ENCODE peak calls at places on chromosome X, in five cellular contexts. E is neural progenitor cell, F is hypothalamus, T is GM03348, R is AG04449. K is an unnamed sample.

GRCh38 chrX:101265869-101266428 is 25.2 kb downstream of the TAF7L start:
- DNase-seq in E (no peak), F (no peak), T (peak), R (peak), K (no peak)

GRCh38 chrX:152915541-152916241 is 17.8 kb downstream of the ZNF185 start:
- DNase-seq in E (peak), F (no peak), T (peak), R (peak), K (peak)

GRCh38 chrX:115459883-115460564 is 101.0 kb upstream of the PLS3 start:
- DNase-seq in E (no peak), F (no peak), T (peak), R (no peak), K (no peak)

GRCh38 chrX:84415155-84415554 is 87.1 kb downstream of the HDX start:
- DNase-seq in E (no peak), F (no peak), T (no peak), R (no peak), K (no peak)

GRCh38 chrX:2500091-2500680 is 590 bp downstream of the DHRSX start:
- DNase-seq in E (peak), F (no peak), T (peak), R (no peak), K (peak)

GRCh38 chrX:40010550-40011364 is 87.0 kb downstream of the BCOR start:
- DNase-seq in E (peak), F (no peak), T (no peak), R (no peak), K (no peak)

GRCh38 chrX:72094894-72095293 is 36.8 kb downstream of the RTL5 start:
- DNase-seq in E (peak), F (no peak), T (no peak), R (no peak), K (peak)

GRCh38 chrX:65926095-65927019 is 113.5 kb downstream of the VSIG4 start:
- DNase-seq in E (no peak), F (no peak), T (no peak), R (no peak), K (peak)

GRCh38 chrX:24259544-24260240 is 54.2 kb downstream of the SUPT20HL2 start:
- DNase-seq in E (peak), F (no peak), T (peak), R (no peak), K (peak)

GRCh38 chrX:40201486-40201885 is 103.7 kb upstream of the BCOR start:
- DNase-seq in E (peak), F (no peak), T (no peak), R (no peak), K (peak)

GRCh38 chrX:1451251-1451675 is 1.4 kb downstream of the ASMTL start:
- DNase-seq in E (no peak), F (no peak), T (no peak), R (no peak), K (no peak)

GRCh38 chrX:100926453-100926852 is 2.3 kb downstream of the XKRX start:
- DNase-seq in E (no peak), F (no peak), T (no peak), R (no peak), K (no peak)

GRCh38 chrX:21375795-21376069 is 1.5 kb downstream of the CNKSR2 start:
- DNase-seq in E (peak), F (no peak), T (no peak), R (no peak), K (no peak)

GRCh38 chrX:41922125-41922521 is 1.2 kb downstream of the CASK start:
- DNase-seq in E (peak), F (no peak), T (peak), R (no peak), K (peak)

GRCh38 chrX:94045724-94046123 is 371.7 kb downstream of the FAM133A start:
- DNase-seq in E (no peak), F (no peak), T (no peak), R (no peak), K (no peak)

GRCh38 chrX:40581333-40581910 is 652 bp downstream of the ATP6AP2 start:
- DNase-seq in E (no peak), F (no peak), T (peak), R (no peak), K (peak)

GRCh38 chrX:136812286-136812685 is 31.6 kb upstream of the ARHGEF6 start:
- DNase-seq in E (no peak), F (no peak), T (peak), R (peak), K (no peak)

GRCh38 chrX:49106930-49107329 is 16.6 kb downstream of the GPKOW start:
- DNase-seq in E (peak), F (no peak), T (peak), R (peak), K (peak)

GRCh38 chrX:155070663-155070974 is 317 bp downstream of the CMC4 start:
- DNase-seq in E (no peak), F (no peak), T (peak), R (no peak), K (no peak)

GRCh38 chrX:130631011-130631410 is 229.2 kb downstream of the RBMX2 start:
- DNase-seq in E (no peak), F (no peak), T (no peak), R (no peak), K (no peak)

GRCh38 chrX:131650637-131651410 is 107.0 kb downstream of the OR13H1 start:
- DNase-seq in E (no peak), F (no peak), T (no peak), R (no peak), K (no peak)

GRCh38 chrX:12080265-12080664 is 58.0 kb upstream of the FRMPD4 start:
- DNase-seq in E (peak), F (no peak), T (peak), R (peak), K (peak)

GRCh38 chrX:78129714-78130113 is 9.7 kb downstream of the TAF9B start:
- DNase-seq in E (no peak), F (no peak), T (no peak), R (no peak), K (no peak)

GRCh38 chrX:21400408-21401121 is 26.3 kb downstream of the CNKSR2 start:
- DNase-seq in E (no peak), F (no peak), T (no peak), R (no peak), K (no peak)

GRCh38 chrX:70426286-70427278 is 3.5 kb downstream of the GDPD2 start:
- DNase-seq in E (no peak), F (no peak), T (no peak), R (no peak), K (no peak)

GRCh38 chrX:115350696-115351408 is 61.3 kb downstream of the LUZP4 start:
- DNase-seq in E (no peak), F (no peak), T (peak), R (no peak), K (no peak)

GRCh38 chrX:39859991-39860861 is 237.5 kb downstream of the BCOR start:
- DNase-seq in E (peak), F (no peak), T (peak), R (no peak), K (peak)

GRCh38 chrX:101057095-101057714 is 5.3 kb upstream of the TRMT2B start:
- DNase-seq in E (no peak), F (no peak), T (peak), R (peak), K (peak)

GRCh38 chrX:143669395-143669794 is 33.5 kb upstream of the SLITRK4 start:
- DNase-seq in E (peak), F (no peak), T (peak), R (no peak), K (peak)

GRCh38 chrX:103687073-103687695 is 685 bp upstream of the MORF4L2 start:
- DNase-seq in E (peak), F (peak), T (peak), R (peak), K (peak)

GRCh38 chrX:8319359-8319758 is 145.3 kb upstream of the VCX3B start:
- DNase-seq in E (no peak), F (no peak), T (no peak), R (no peak), K (no peak)

GRCh38 chrX:69117876-69118526 is 47.3 kb downstream of the PJA1 start:
- DNase-seq in E (no peak), F (no peak), T (no peak), R (no peak), K (no peak)

GRCh38 chrX:104324461-104324860 is 69.7 kb upstream of the ESX1 start:
- DNase-seq in E (no peak), F (no peak), T (no peak), R (no peak), K (no peak)

GRCh38 chrX:131729295-131729694 is 185.4 kb downstream of the OR13H1 start:
- DNase-seq in E (no peak), F (no peak), T (no peak), R (no peak), K (no peak)

GRCh38 chrX:23782863-23783568 is at the start of gene SAT1:
- DNase-seq in E (peak), F (peak), T (peak), R (peak), K (peak)

GRCh38 chrX:14675500-14675899 is 146.2 kb downstream of the GLRA2 start:
- DNase-seq in E (no peak), F (no peak), T (no peak), R (no peak), K (no peak)

GRCh38 chrX:24231169-24231568 is 81.6 kb downstream of the ZFX start:
- DNase-seq in E (no peak), F (no peak), T (peak), R (peak), K (no peak)

GRCh38 chrX:120147537-120147936 is 10.9 kb upstream of the RHOXF2 start:
- DNase-seq in E (peak), F (no peak), T (no peak), R (no peak), K (no peak)

GRCh38 chrX:103398321-103398937 is 22.1 kb downstream of the BEX3 start:
- DNase-seq in E (no peak), F (no peak), T (peak), R (peak), K (no peak)

K was measured in NAMALWA.